ENCODE peak calls at places on chromosome 2, in nine cellular contexts. U, N, Z, C, Y, H, J, O and F are unnamed samples.

GRCh38 chr2:48829036-48829435 is 73.5 kb upstream of the LHCGR start:
- DNase-seq in U (no peak), N (no peak), Z (no peak), C (no peak), Y (no peak), H (no peak), J (no peak), O (no peak), F (no peak)

GRCh38 chr2:65397122-65397521 is 35.3 kb downstream of the SPRED2 start:
- DNase-seq in U (no peak), N (no peak), Z (no peak), C (no peak), Y (no peak), H (no peak), J (no peak), O (no peak), F (no peak)

GRCh38 chr2:144479138-144479537 is 40.8 kb downstream of the ZEB2 start:
- DNase-seq in U (peak; percentile 10), N (no peak), Z (peak; percentile 30), C (no peak), Y (no peak), H (no peak), J (no peak), O (no peak), F (no peak)

GRCh38 chr2:129565710-129566109 is 413.8 kb upstream of the RAB6C start:
- DNase-seq in U (no peak), N (no peak), Z (no peak), C (no peak), Y (no peak), H (no peak), J (no peak), O (no peak), F (no peak)

GRCh38 chr2:214103199-214104001 is 307.5 kb upstream of the VWC2L start:
- DNase-seq in U (peak; percentile 67), N (no peak), Z (no peak), C (no peak), Y (no peak), H (no peak), J (peak; percentile 44), O (no peak), F (no peak)

GRCh38 chr2:102005989-102006885 is 14.5 kb downstream of the IL1R2 start:
- DNase-seq in U (peak; percentile 71), N (no peak), Z (peak; percentile 36), C (peak; percentile 43), Y (no peak), H (no peak), J (peak; percentile 67), O (no peak), F (no peak)

GRCh38 chr2:237449193-237449797 is 35.3 kb upstream of the COL6A3 start:
- DNase-seq in U (no peak), N (no peak), Z (no peak), C (no peak), Y (no peak), H (peak; percentile 72), J (no peak), O (no peak), F (no peak)

GRCh38 chr2:13558368-13558767 is 841.6 kb downstream of the TRIB2 start:
- DNase-seq in U (peak; percentile 77), N (no peak), Z (no peak), C (no peak), Y (no peak), H (no peak), J (no peak), O (no peak), F (no peak)

GRCh38 chr2:128535928-128536327 is 217.3 kb upstream of the HS6ST1 start:
- DNase-seq in U (peak; percentile 63), N (no peak), Z (peak; percentile 86), C (no peak), Y (no peak), H (no peak), J (no peak), O (no peak), F (no peak)

GRCh38 chr2:129775941-129776653 is 203.4 kb upstream of the RAB6C start:
- DNase-seq in U (no peak), N (no peak), Z (no peak), C (no peak), Y (no peak), H (no peak), J (no peak), O (no peak), F (no peak)

GRCh38 chr2:104408266-104408665 is 445.6 kb upstream of the POU3F3 start:
- DNase-seq in U (no peak), N (no peak), Z (no peak), C (no peak), Y (no peak), H (no peak), J (no peak), O (no peak), F (no peak)

DNA sequence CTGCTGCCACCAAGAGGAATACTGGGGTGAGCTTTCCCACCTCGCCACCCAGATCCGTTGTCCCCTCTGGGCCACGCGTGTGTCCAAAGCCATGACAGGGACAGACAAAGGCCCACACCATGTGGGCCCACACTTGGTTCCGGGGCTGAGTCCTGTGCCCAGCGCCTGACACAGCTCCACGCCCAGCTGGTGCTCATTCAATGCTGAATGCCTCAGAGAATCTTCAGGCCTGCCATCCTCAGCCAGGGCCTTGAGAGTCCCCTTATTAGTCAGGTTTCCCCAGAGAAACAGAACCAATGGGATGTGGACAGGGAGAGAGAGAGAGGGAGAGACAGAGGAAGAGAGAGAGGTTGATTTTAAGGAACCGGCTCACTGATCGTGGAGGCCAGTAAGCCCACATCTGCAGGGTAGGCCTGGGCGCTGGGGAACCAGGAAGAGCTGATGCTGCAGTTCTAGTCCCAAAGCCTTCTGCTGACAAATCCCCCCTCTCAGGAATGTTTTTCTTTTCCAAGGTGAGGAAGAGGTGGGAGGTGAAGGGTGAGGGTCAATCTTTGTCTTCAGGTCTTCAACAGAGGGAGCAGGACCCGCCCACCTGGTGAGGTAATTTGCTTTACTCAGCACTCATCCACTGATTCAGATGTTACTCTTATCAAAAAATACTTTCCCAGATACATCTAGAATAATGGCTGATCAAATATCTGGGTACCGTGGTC is 10.2 kb upstream of the SPATA3 start:
- DNase-seq in U (no peak), N (no peak), Z (no peak), C (no peak), Y (no peak), H (no peak), J (no peak), O (no peak), F (no peak)
- TF ChIP-seq CTCF in U (no peak), N (no peak), Z (no peak), C (no peak), Y (no peak), H (no peak), J (no peak), O (no peak), F (no peak)

GRCh38 chr2:17539993-17540812 is at the start of gene VSNL1:
- DNase-seq in U (peak; percentile 94), N (peak; percentile 87), Z (no peak), C (no peak), Y (peak; percentile 93), H (peak; percentile 73), J (peak; percentile 86), O (peak; percentile 78), F (peak; percentile 89)

GRCh38 chr2:17539596-17539992 is 902 bp upstream of the VSNL1 start:
- DNase-seq in U (peak; percentile 79), N (peak; percentile 25), Z (no peak), C (no peak), Y (no peak), H (peak; percentile 20), J (peak; percentile 79), O (peak; percentile 56), F (peak; percentile 38)

GRCh38 chr2:17540813-17541513 is 467 bp downstream of the VSNL1 start:
- DNase-seq in U (peak; percentile 14), N (no peak), Z (no peak), C (no peak), Y (no peak), H (no peak), J (no peak), O (no peak), F (no peak)

GRCh38 chr2:17538022-17538843 is 2.3 kb upstream of the VSNL1 start:
- DNase-seq in U (peak; percentile 25), N (peak; percentile 50), Z (no peak), C (no peak), Y (no peak), H (no peak), J (peak; percentile 44), O (no peak), F (no peak)

GRCh38 chr2:17538844-17539554 is 1.5 kb upstream of the VSNL1 start:
- DNase-seq in U (peak; percentile 96), N (peak; percentile 87), Z (no peak), C (no peak), Y (peak; percentile 66), H (peak; percentile 70), J (peak; percentile 75), O (peak; percentile 80), F (peak; percentile 53)
- TF ChIP-seq CTCF in U (no peak), N (peak; percentile 5), Z (no peak), C (no peak), Y (peak; percentile 13), H (no peak), J (no peak), O (no peak), F (no peak)

GRCh38 chr2:177797808-177798207 is 274.8 kb downstream of the PDE11A start:
- DNase-seq in U (no peak), N (no peak), Z (no peak), C (no peak), Y (no peak), H (no peak), J (no peak), O (no peak), F (no peak)

GRCh38 chr2:177796644-177797415 is 275.7 kb downstream of the PDE11A start:
- DNase-seq in U (no peak), N (no peak), Z (no peak), C (no peak), Y (no peak), H (peak; percentile 26), J (no peak), O (no peak), F (no peak)

GRCh38 chr2:177796011-177796410 is 276.6 kb downstream of the PDE11A start:
- DNase-seq in U (no peak), N (no peak), Z (no peak), C (no peak), Y (no peak), H (peak; percentile 37), J (no peak), O (no peak), F (no peak)

GRCh38 chr2:177799531-177799930 is 273.0 kb downstream of the PDE11A start:
- DNase-seq in U (peak; percentile 54), N (no peak), Z (peak; percentile 35), C (no peak), Y (no peak), H (no peak), J (peak; percentile 18), O (no peak), F (no peak)
- TF ChIP-seq CTCF in U (peak; percentile 62), N (peak; percentile 57), Z (peak; percentile 74), C (peak; percentile 48), Y (peak; percentile 70), H (peak; percentile 67), J (peak; percentile 25), O (no peak), F (no peak)

DNA sequence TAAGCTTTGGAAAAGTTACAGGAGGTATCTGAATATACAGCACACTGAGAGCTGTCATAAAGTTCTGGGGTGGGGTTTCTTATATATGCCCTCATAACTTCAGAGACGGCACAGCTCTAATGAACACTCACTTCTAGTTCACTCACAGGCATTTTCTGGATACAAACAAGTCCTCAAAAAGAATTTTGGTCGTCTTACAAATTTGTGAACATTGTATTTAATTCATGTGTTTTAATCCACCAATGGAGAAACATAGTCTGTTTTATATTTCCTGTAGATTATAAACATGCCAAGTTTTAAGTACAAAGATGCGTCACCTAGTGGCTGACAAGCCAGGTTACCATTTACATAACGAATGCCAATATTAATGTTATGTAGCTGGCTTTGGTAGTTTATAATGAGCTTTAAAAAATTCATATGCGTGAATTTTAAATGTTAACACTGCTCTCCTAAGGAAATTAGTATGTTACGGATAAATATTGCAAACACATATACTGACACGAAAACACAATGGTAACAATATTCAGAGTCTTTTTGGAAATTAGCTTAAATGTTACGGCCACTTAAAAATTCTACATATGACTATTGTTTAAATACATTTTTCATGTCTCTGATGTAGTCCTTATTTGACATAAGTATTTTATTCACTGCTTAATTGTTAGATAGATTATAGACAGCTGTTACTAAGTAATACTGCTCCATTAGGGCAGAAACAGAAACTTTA is 2.5 kb downstream of the COL3A1 start:
- DNase-seq in U (no peak), N (no peak), Z (peak; percentile 70), C (no peak), Y (no peak), H (no peak), J (no peak), O (no peak), F (no peak)
- TF ChIP-seq CTCF in U (no peak), N (no peak), Z (peak; percentile 86), C (no peak), Y (no peak), H (peak; percentile 47), J (peak; percentile 44), O (no peak), F (peak; percentile 59)